ENCODE peak calls at places on chromosome 18, in five cellular contexts. A is A172, R is NB4, F is posterior cingulate gyrus, H is tibial artery. W is an unnamed sample.

GRCh38 chr18:33581816-33582215 is 3.8 kb downstream of the ASXL3 start:
- DNase-seq in A (no peak), R (no peak), F (peak), H (no peak), W (no peak)

GRCh38 chr18:74996055-74996454 is 212.9 kb downstream of the PTGR3 start:
- DNase-seq in A (no peak), R (no peak), F (no peak), H (no peak), W (no peak)

GRCh38 chr18:76697441-76697901 is 124.9 kb upstream of the ZNF236 start:
- DNase-seq in A (no peak), R (no peak), F (no peak), H (no peak), W (no peak)

GRCh38 chr18:50560681-50561629 is 1.1 kb downstream of the MAPK4 start:
- DNase-seq in A (no peak), R (no peak), F (no peak), H (no peak), W (no peak)

GRCh38 chr18:37546023-37546537 is 19.5 kb downstream of the CELF4 start:
- DNase-seq in A (no peak), R (no peak), F (no peak), H (no peak), W (no peak)

GRCh38 chr18:54389143-54389505 is 31.4 kb downstream of the C18orf54 start:
- DNase-seq in A (no peak), R (no peak), F (no peak), H (no peak), W (no peak)

GRCh38 chr18:78662879-78663278 is 316.7 kb upstream of the SALL3 start:
- DNase-seq in A (no peak), R (no peak), F (no peak), H (no peak), W (no peak)

GRCh38 chr18:63161728-63162195 is 157.8 kb downstream of the BCL2 start:
- DNase-seq in A (peak), R (peak), F (peak), H (peak), W (peak)

GRCh38 chr18:72672364-72673151 is 128.4 kb upstream of the CBLN2 start:
- DNase-seq in A (peak), R (peak), F (no peak), H (no peak), W (no peak)

GRCh38 chr18:3074094-3074493 is 61.1 kb upstream of the LPIN2 start:
- DNase-seq in A (no peak), R (peak), F (no peak), H (no peak), W (no peak)

GRCh38 chr18:76619342-76620315 is 124.6 kb upstream of the ZNF516 start:
- DNase-seq in A (no peak), R (peak), F (no peak), H (peak), W (peak)

GRCh38 chr18:13235326-13235937 is 16.9 kb downstream of the LDLRAD4 start:
- DNase-seq in A (peak), R (no peak), F (no peak), H (peak), W (no peak)

GRCh38 chr18:10070581-10071000 is 156.8 kb downstream of the VAPA start:
- DNase-seq in A (no peak), R (no peak), F (no peak), H (no peak), W (no peak)